ENCODE peak calls at places on chromosomes 6 and 20, in six cellular contexts. One of them, this sample, is unnamed.
A peak's percentile ranks its signal among the peaks of the same experiment; 100 is the strongest.

GRCh38 chr20:31516651-31517050 is 2.4 kb downstream of the HM13 start:
- DNase-seq in K562: no peak
- DNase-seq in HepG2: no peak
- DNase-seq in A549: no peak
- DNase-seq in GM12878: no peak
- DNase-seq in H1: no peak
- DNase-seq in this sample: no peak

GRCh38 chr6:35078226-35078850 is 62.8 kb downstream of the TCP11 start:
- DNase-seq in GM12878: no peak
- DNase-seq in A549: no peak
- DNase-seq in HepG2: no peak
- DNase-seq in K562: no peak
- DNase-seq in H1: no peak
- DNase-seq in this sample: no peak

GRCh38 chr6:83480470-83480869 is 31.9 kb upstream of the PRSS35 start:
- DNase-seq in A549: no peak
- DNase-seq in HepG2: no peak
- DNase-seq in H1: no peak
- DNase-seq in K562: no peak
- DNase-seq in GM12878: no peak
- DNase-seq in this sample: no peak

GRCh38 chr6:75735491-75736186 is 13.4 kb upstream of the MYO6 start:
- DNase-seq in H1: no peak
- DNase-seq in HepG2: peak; percentile 16
- DNase-seq in K562: no peak
- DNase-seq in A549: peak; percentile 72
- DNase-seq in GM12878: peak; percentile 33
- DNase-seq in this sample: no peak

GRCh38 chr6:105469951-105470350 is 67.1 kb upstream of the PREP start:
- DNase-seq in A549: no peak
- DNase-seq in K562: no peak
- DNase-seq in GM12878: no peak
- DNase-seq in H1: no peak
- DNase-seq in HepG2: no peak
- DNase-seq in this sample: no peak

GRCh38 chr6:18211338-18211737 is 53.0 kb downstream of the DEK start:
- DNase-seq in H1: no peak
- DNase-seq in HepG2: no peak
- DNase-seq in A549: no peak
- DNase-seq in K562: no peak
- DNase-seq in GM12878: peak; percentile 91
- DNase-seq in this sample: no peak

GRCh38 chr6:129679758-129680157 is 30.2 kb downstream of the ARHGAP18 start:
- DNase-seq in H1: no peak
- DNase-seq in HepG2: no peak
- DNase-seq in A549: peak; percentile 42
- DNase-seq in K562: peak; percentile 78
- DNase-seq in GM12878: no peak
- DNase-seq in this sample: no peak

GRCh38 chr20:51926670-51927305 is 124.5 kb upstream of the SALL4 start:
- DNase-seq in A549: no peak
- DNase-seq in K562: no peak
- DNase-seq in H1: no peak
- DNase-seq in HepG2: no peak
- DNase-seq in GM12878: no peak
- DNase-seq in this sample: no peak

GRCh38 chr6:2756245-2756644 is 5.5 kb upstream of the MYLK4 start:
- DNase-seq in A549: no peak
- DNase-seq in H1: no peak
- DNase-seq in K562: no peak
- DNase-seq in HepG2: no peak
- DNase-seq in GM12878: no peak
- DNase-seq in this sample: no peak

GRCh38 chr6:7311920-7312615 is 931 bp downstream of the SSR1 start:
- DNase-seq in H1: no peak
- DNase-seq in HepG2: peak; percentile 51
- DNase-seq in GM12878: no peak
- DNase-seq in A549: peak; percentile 6
- DNase-seq in K562: no peak
- DNase-seq in this sample: no peak

GRCh38 chr6:31575335-31575901 is at the start of gene TNF:
- DNase-seq in HepG2: no peak
- DNase-seq in K562: no peak
- DNase-seq in A549: no peak
- DNase-seq in GM12878: peak; percentile 91
- DNase-seq in H1: no peak
- DNase-seq in this sample: no peak

GRCh38 chr20:15475483-15475882 is 1097.8 kb downstream of the KIF16B start:
- DNase-seq in GM12878: peak; percentile 20
- DNase-seq in H1: no peak
- DNase-seq in K562: no peak
- DNase-seq in HepG2: no peak
- DNase-seq in A549: no peak
- DNase-seq in this sample: peak; percentile 23

GRCh38 chr6:104952911-104953409 is 3.9 kb upstream of the LIN28B start:
- DNase-seq in HepG2: no peak
- DNase-seq in A549: no peak
- DNase-seq in K562: peak; percentile 77
- DNase-seq in H1: no peak
- DNase-seq in GM12878: no peak
- DNase-seq in this sample: no peak

GRCh38 chr6:158516098-158516497 is 43.8 kb upstream of the TMEM181 start:
- DNase-seq in GM12878: no peak
- DNase-seq in HepG2: no peak
- DNase-seq in A549: no peak
- DNase-seq in K562: no peak
- DNase-seq in H1: no peak
- DNase-seq in this sample: no peak

DNA sequence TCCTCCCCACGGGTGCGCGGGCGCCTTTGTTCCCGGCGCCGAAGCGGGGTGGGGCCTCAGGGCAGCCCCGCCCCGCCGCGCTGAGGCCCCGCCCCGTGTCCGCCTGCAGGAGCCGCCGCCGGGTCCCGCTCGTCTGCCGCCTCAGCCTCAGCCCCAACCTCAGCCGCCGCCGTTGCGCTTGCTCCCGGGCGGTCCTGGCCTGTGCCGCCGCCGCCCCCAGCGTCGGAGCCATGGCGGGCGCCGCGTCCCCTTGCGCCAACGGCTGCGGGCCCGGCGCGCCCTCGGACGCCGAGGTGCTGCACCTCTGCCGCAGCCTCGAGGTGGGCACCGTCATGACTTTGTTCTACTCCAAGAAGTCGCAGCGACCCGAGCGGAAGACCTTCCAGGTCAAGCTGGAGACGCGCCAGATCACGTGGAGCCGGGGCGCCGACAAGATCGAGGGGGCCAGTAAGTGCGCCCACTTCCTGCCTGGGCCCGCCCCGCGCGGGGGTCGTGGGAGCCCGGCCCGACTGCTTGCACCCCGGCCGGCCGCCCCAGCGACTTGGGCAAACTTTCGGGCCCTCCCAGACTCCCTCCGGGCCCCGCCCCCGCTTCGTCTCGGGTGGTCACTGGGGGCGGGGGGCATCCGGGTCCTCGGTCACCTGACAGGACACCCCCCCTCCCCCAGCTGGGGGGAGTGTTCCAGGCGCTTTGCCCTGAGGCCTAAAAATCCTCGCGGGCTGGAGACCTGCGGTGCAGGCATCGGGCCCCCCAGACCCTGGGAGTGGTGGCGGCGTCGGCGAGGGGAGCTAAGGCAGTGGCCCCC is at the start of gene PLCG1:
- DNase-seq in HepG2: peak; percentile 72
- DNase-seq in A549: peak; percentile 63
- DNase-seq in GM12878: no peak
- DNase-seq in H1: peak; percentile 61
- DNase-seq in K562: peak; percentile 82
- DNase-seq in this sample: peak; percentile 98
- TF ChIP-seq EP300 in HepG2: no peak
- TF ChIP-seq EP300 in A549: no peak
- TF ChIP-seq EP300 in GM12878: no peak
- TF ChIP-seq EP300 in H1: no peak
- TF ChIP-seq EP300 in K562: no peak
- TF ChIP-seq EP300 in this sample: no peak

DNA sequence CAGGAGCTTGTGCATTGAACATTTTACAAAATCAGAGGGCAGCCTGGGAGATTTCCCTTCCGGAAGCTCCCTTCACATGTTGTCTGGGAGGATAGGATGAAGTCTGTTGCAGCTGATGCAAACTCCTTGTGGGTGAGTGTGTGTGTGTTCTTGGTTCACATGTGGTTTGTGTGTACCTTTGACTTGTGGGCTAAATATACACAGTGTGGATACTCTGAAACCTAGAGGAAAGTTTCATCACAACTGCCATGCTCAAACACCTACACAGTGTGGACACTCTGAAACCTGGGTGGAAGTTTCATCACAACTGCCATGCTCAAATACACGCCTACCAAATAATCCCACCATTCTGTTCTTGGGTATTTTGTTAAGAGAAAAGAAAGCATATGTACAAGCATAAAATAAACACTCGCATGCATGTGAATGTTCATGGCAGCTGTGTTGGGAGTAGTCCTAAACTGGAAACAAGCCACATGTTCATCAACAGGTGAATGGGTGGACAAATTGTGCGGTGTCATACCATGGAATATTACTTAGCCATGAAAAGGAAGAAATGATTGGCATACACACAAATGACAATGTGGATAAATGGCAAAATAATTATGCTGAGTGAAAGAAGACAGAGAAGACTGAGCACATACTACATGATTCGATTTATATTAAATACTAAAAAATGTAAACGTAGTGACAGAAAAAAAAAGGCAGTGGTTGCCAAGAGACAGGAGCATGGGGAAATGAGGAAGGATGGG is 1.8 kb downstream of the SCP2D1 start:
- DNase-seq in K562: no peak
- DNase-seq in A549: no peak
- DNase-seq in HepG2: no peak
- DNase-seq in H1: no peak
- DNase-seq in GM12878: no peak
- DNase-seq in this sample: no peak
- TF ChIP-seq CHD2 in K562: no peak
- TF ChIP-seq CHD2 in A549: no peak
- TF ChIP-seq CHD2 in HepG2: no peak
- TF ChIP-seq CHD2 in H1: no peak
- TF ChIP-seq CHD2 in GM12878: no peak
- TF ChIP-seq CHD2 in this sample: no peak

DNA sequence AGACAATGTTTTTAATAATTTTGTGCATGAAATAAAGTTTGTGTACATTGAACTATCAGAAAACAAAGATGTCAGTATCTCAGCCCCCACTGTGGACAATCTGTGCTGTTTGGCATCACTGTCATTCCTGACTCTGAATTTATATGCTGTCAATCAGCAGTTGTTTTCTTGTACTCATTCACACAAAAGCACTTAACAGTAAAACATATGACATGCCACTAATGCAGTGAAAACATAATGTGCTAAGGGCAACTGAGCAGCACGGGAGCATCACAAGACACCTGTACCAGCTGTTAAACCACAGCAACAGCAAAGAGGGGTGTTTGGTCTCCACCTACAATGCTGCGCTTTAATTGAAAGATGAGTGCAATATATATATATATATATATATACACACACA is 647.8 kb upstream of the SLC35B3 start:
- DNase-seq in HepG2: no peak
- DNase-seq in A549: no peak
- DNase-seq in GM12878: no peak
- DNase-seq in H1: no peak
- DNase-seq in K562: no peak
- DNase-seq in this sample: no peak
- TF ChIP-seq EP300 in HepG2: no peak
- TF ChIP-seq EP300 in A549: no peak
- TF ChIP-seq EP300 in GM12878: no peak
- TF ChIP-seq EP300 in H1: no peak
- TF ChIP-seq EP300 in K562: no peak
- TF ChIP-seq EP300 in this sample: no peak

GRCh38 chr6:135269399-135270005 is 88.4 kb downstream of the MYB start:
- DNase-seq in A549: no peak
- DNase-seq in K562: no peak
- DNase-seq in H1: no peak
- DNase-seq in HepG2: no peak
- DNase-seq in GM12878: no peak
- DNase-seq in this sample: no peak

GRCh38 chr6:135271626-135272025 is 90.5 kb downstream of the MYB start:
- DNase-seq in GM12878: no peak
- DNase-seq in A549: no peak
- DNase-seq in H1: no peak
- DNase-seq in HepG2: no peak
- DNase-seq in K562: no peak
- DNase-seq in this sample: no peak

GRCh38 chr6:135268263-135268662 is 87.2 kb downstream of the MYB start:
- DNase-seq in A549: no peak
- DNase-seq in H1: no peak
- DNase-seq in K562: no peak
- DNase-seq in HepG2: no peak
- DNase-seq in GM12878: no peak
- DNase-seq in this sample: no peak

GRCh38 chr6:135268740-135269139 is 87.6 kb downstream of the MYB start:
- DNase-seq in HepG2: no peak
- DNase-seq in A549: no peak
- DNase-seq in K562: no peak
- DNase-seq in H1: no peak
- DNase-seq in GM12878: no peak
- DNase-seq in this sample: no peak

GRCh38 chr6:135270676-135271536 is 89.8 kb downstream of the MYB start:
- DNase-seq in K562: no peak
- DNase-seq in GM12878: no peak
- DNase-seq in A549: no peak
- DNase-seq in HepG2: no peak
- DNase-seq in H1: peak; percentile 90
- DNase-seq in this sample: no peak
- TF ChIP-seq CHD2 in K562: no peak
- TF ChIP-seq CHD2 in GM12878: no peak
- TF ChIP-seq CHD2 in A549: no peak
- TF ChIP-seq CHD2 in HepG2: no peak
- TF ChIP-seq CHD2 in H1: no peak
- TF ChIP-seq CHD2 in this sample: no peak

DNA sequence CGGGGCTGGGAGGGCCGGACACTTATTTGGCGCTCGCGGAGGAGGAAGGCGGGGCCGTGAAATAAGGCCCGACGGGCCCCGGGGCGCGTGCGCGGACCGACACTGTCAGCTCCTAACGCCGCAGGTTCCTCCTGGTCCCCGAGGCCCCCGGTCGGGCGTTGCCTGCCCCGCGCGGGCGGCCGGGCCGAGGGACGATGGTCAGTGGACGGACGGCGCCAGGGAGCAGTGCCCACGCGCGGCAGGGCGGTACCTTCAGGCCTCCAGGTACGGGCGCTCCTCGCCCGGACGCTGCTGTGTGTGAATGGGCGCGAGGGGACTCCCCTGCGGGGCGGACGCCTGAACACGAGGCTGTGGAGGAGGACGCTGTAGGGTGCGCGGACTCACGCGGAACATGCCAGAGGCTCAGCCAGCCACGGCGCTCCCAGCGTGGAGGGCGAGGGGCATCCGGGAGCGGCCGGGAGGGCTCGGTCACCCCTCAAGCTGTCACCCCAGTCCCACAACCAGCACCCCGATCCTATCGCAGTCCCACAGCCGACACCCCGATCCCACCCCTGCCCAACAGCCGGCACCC is 313 bp upstream of the GMEB2 start:
- DNase-seq in H1: peak; percentile 54
- DNase-seq in A549: peak; percentile 97
- DNase-seq in GM12878: peak; percentile 57
- DNase-seq in K562: peak; percentile 97
- DNase-seq in HepG2: peak; percentile 93
- DNase-seq in this sample: peak; percentile 99
- TF ChIP-seq EP300 in H1: no peak
- TF ChIP-seq EP300 in A549: no peak
- TF ChIP-seq EP300 in GM12878: no peak
- TF ChIP-seq EP300 in K562: no peak
- TF ChIP-seq EP300 in HepG2: no peak
- TF ChIP-seq EP300 in this sample: no peak

This sample was measured in SK-N-SH.